ENCODE peak calls at places on chromosomes 3 and 15, in five cellular contexts. S, F, I, D and B are unnamed samples.
A peak's percentile ranks its signal among the peaks of the same experiment; 100 is the strongest.

GRCh38 chr3:119145500-119146167 is at the start of gene TEX55:
- DNase-seq in I (peak; percentile 49), D (no peak), F (no peak), S (no peak), B (no peak)

GRCh38 chr15:70127797-70128756 is 30.4 kb upstream of the TLE3 start:
- DNase-seq in D (no peak), I (no peak), F (no peak), S (no peak), B (no peak)

GRCh38 chr15:64912926-64913325 is 1.2 kb downstream of the ANKDD1A start:
- DNase-seq in F (no peak), D (no peak), I (no peak), S (no peak), B (no peak)

GRCh38 chr3:133512416-133513089 is 60.9 kb upstream of the CDV3 start:
- DNase-seq in F (no peak), S (no peak), D (no peak), I (peak; percentile 36), B (no peak)

GRCh38 chr3:58640700-58641372 is 25.7 kb downstream of the FAM3D start:
- DNase-seq in F (peak; percentile 14), D (peak; percentile 71), I (peak; percentile 83), S (peak; percentile 23), B (no peak)

GRCh38 chr3:57179580-57180410 is 14.6 kb upstream of the IL17RD start:
- DNase-seq in S (no peak), I (no peak), D (no peak), F (no peak), B (no peak)

GRCh38 chr3:142958707-142959106 is 4.8 kb downstream of the PAQR9 start:
- DNase-seq in D (peak; percentile 38), I (peak; percentile 24), F (no peak), S (no peak), B (no peak)

GRCh38 chr15:96324192-96324895 is 6.2 kb upstream of the NR2F2 start:
- DNase-seq in F (no peak), I (peak; percentile 46), S (no peak), D (no peak), B (no peak)

GRCh38 chr3:84965141-84965540 is 6.4 kb downstream of the CADM2 start:
- DNase-seq in F (no peak), S (no peak), I (no peak), D (no peak), B (no peak)

GRCh38 chr3:128313936-128314335 is 152.8 kb downstream of the DNAJB8 start:
- DNase-seq in S (no peak), D (no peak), F (no peak), I (no peak), B (no peak)

GRCh38 chr15:34588046-34588674 is 4.7 kb upstream of the GOLGA8B start:
- DNase-seq in I (peak; percentile 65), S (peak; percentile 36), D (peak; percentile 30), F (peak; percentile 18), B (no peak)

GRCh38 chr3:13878711-13879101 is 1.2 kb downstream of the WNT7A start:
- DNase-seq in F (no peak), S (no peak), I (no peak), D (no peak), B (no peak)

GRCh38 chr3:66644549-66644948 is 143.7 kb upstream of the LRIG1 start:
- DNase-seq in D (no peak), F (no peak), S (no peak), I (no peak), B (no peak)

GRCh38 chr3:195058311-195059005 is 212.5 kb downstream of the XXYLT1 start:
- DNase-seq in I (no peak), D (no peak), F (no peak), S (no peak), B (no peak)

GRCh38 chr3:66312039-66312438 is 91.2 kb downstream of the SLC25A26 start:
- DNase-seq in S (no peak), I (no peak), D (no peak), F (no peak), B (no peak)

GRCh38 chr3:61847784-61848462 is 286.6 kb downstream of the PTPRG start:
- DNase-seq in F (no peak), D (peak; percentile 50), I (peak; percentile 77), S (no peak), B (no peak)

GRCh38 chr3:133457025-133457424 is 57.2 kb downstream of the BFSP2 start:
- DNase-seq in D (no peak), S (no peak), I (no peak), F (no peak), B (no peak)

GRCh38 chr3:18007980-18008379 is 265.5 kb upstream of the TBC1D5 start:
- DNase-seq in S (peak; percentile 9), I (no peak), D (no peak), F (no peak), B (no peak)

GRCh38 chr3:119240101-119240581 is 537 bp downstream of the B4GALT4 start:
- DNase-seq in D (peak; percentile 21), F (no peak), I (peak; percentile 42), S (no peak), B (no peak)

GRCh38 chr3:146577662-146578061 is 27.5 kb downstream of the PLSCR5 start:
- DNase-seq in S (no peak), D (no peak), F (no peak), I (no peak), B (no peak)

GRCh38 chr3:49813497-49814174 is at the start of gene UBA7:
- DNase-seq in D (peak; percentile 43), S (no peak), I (peak; percentile 63), F (no peak), B (no peak)